ENCODE peak calls at places on chromosomes 1 and 21, in four cellular contexts. N is IMR-90, M is K562, Z is GM12878. J is an unnamed sample.

GRCh38 chr1:19420606-19421005 is 64.7 kb downstream of the CAPZB start:
- DNase-seq in N (no peak), M (no peak), Z (no peak), J (no peak)

GRCh38 chr1:208231929-208232360 is 12.2 kb downstream of the PLXNA2 start:
- DNase-seq in N (peak), M (no peak), Z (no peak), J (no peak)

GRCh38 chr1:115717541-115717940 is 51.0 kb downstream of the CASQ2 start:
- DNase-seq in N (peak), M (peak), Z (no peak), J (no peak)

GRCh38 chr1:94048413-94049164 is 72.4 kb downstream of the ABCA4 start:
- DNase-seq in N (no peak), M (no peak), Z (no peak), J (no peak)

GRCh38 chr1:94014635-94015488 is 105.6 kb upstream of the GCLM start:
- DNase-seq in N (peak), M (peak), Z (no peak), J (no peak)

GRCh38 chr1:23357112-23357908 is 12.3 kb downstream of the ZNF436 start:
- DNase-seq in N (no peak), M (no peak), Z (no peak), J (no peak)

GRCh38 chr1:2840036-2840809 is 38.7 kb upstream of the TTC34 start:
- DNase-seq in N (no peak), M (peak), Z (no peak), J (no peak)

GRCh38 chr1:68188060-68188538 is 44.2 kb downstream of the WLS start:
- DNase-seq in N (peak), M (no peak), Z (no peak), J (no peak)

GRCh38 chr1:35899941-35900340 is 16.9 kb downstream of the AGO1 start:
- DNase-seq in N (no peak), M (no peak), Z (no peak), J (no peak)

GRCh38 chr1:21814241-21814918 is 2.3 kb downstream of the LDLRAD2 start:
- DNase-seq in N (no peak), M (no peak), Z (no peak), J (no peak)

GRCh38 chr1:43547538-43548072 is 16.9 kb downstream of the PTPRF start:
- DNase-seq in N (no peak), M (no peak), Z (no peak), J (no peak)

GRCh38 chr1:89221341-89221740 is 22.6 kb upstream of the GBP4 start:
- DNase-seq in N (no peak), M (no peak), Z (no peak), J (no peak)

GRCh38 chr1:212234431-212235298 is 50.5 kb upstream of the PPP2R5A start:
- DNase-seq in N (peak), M (peak), Z (no peak), J (peak)

GRCh38 chr1:1763657-1764621 is 14.3 kb downstream of the NADK start:
- DNase-seq in N (no peak), M (no peak), Z (no peak), J (no peak)

GRCh38 chr21:33109574-33110339 is 39.8 kb downstream of the OLIG1 start:
- DNase-seq in N (no peak), M (no peak), Z (no peak), J (no peak)

GRCh38 chr1:89949991-89950624 is 44.8 kb upstream of the ZNF326 start:
- DNase-seq in N (no peak), M (no peak), Z (no peak), J (no peak)

GRCh38 chr21:18244721-18245486 is at the start of gene CHODL:
- DNase-seq in N (no peak), M (no peak), Z (no peak), J (no peak)

GRCh38 chr1:33466159-33466558 is 6.3 kb upstream of the ZSCAN20 start:
- DNase-seq in N (no peak), M (no peak), Z (no peak), J (no peak)

GRCh38 chr1:97190326-97190725 is 468.7 kb downstream of the PTBP2 start:
- DNase-seq in N (peak), M (no peak), Z (no peak), J (no peak)

GRCh38 chr1:64112281-64112680 is 91.1 kb upstream of the UBE2U start:
- DNase-seq in N (peak), M (no peak), Z (no peak), J (no peak)

GRCh38 chr1:5975133-5975880 is 16.9 kb downstream of the NPHP4 start:
- DNase-seq in N (peak), M (peak), Z (no peak), J (no peak)

GRCh38 chr1:231421616-231421970 is 494 bp downstream of the EGLN1 start:
- DNase-seq in N (peak), M (no peak), Z (no peak), J (no peak)

GRCh38 chr1:214031267-214031650 is 43.5 kb downstream of the PROX1 start:
- DNase-seq in N (no peak), M (no peak), Z (no peak), J (no peak)

DNA sequence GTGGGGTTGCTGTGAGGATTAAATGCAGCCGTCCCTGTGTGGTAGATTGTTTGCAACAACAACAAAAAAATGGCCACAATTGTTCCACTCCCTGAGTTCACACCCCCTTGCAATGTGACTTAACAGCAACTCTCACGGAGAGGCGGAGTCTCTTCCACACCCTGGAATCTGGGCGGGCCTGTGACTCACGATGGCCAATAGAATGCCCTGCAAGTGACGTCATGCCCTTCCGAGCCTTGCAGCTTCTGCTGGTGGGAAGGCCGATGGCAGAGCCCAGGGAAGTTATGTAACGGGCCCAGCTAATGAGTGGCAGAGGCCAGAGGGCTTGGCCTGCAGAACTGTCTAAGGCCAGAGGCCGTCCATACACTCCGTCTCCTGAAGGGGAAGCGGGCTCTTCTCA is 87.9 kb downstream of the RIPK4 start:
- DNase-seq in N (peak), M (peak), Z (no peak), J (peak)
- TF ChIP-seq RCOR1 in N (no peak), M (no peak), Z (no peak), J (no peak)

DNA sequence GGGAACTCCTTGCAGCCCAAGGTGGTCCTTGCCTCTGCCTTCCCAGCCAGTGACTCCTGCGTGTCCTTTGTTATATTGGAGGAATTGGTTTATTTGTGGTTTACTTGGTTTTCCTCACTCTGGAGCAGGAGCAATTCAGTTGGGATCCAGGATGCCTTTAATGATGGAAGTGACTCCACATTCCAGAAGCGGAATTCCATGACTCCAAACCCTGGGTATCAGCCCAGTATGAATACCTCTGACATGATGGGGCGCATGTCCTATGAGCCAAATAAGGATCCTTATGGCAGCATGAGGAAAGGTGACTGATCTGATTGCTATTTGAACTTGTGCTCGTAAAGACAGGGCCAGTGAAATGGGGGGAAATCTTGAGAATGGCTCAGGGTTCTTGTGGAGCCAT is 15.1 kb upstream of the PIGV start:
- DNase-seq in N (peak), M (no peak), Z (no peak), J (peak)
- TF ChIP-seq ELK1 in N (no peak), M (no peak), Z (no peak), J (no peak)

GRCh38 chr1:176877557-176877956 is 287.0 kb downstream of the ASTN1 start:
- DNase-seq in N (no peak), M (peak), Z (no peak), J (no peak)

GRCh38 chr1:176880954-176881595 is 283.4 kb downstream of the ASTN1 start:
- DNase-seq in N (peak), M (peak), Z (no peak), J (peak)

GRCh38 chr1:176876966-176877515 is 287.5 kb downstream of the ASTN1 start:
- DNase-seq in N (no peak), M (peak), Z (no peak), J (no peak)

GRCh38 chr1:176878750-176879536 is 285.6 kb downstream of the ASTN1 start:
- DNase-seq in N (no peak), M (peak), Z (no peak), J (no peak)

GRCh38 chr1:176879784-176880620 is 284.5 kb downstream of the ASTN1 start:
- DNase-seq in N (no peak), M (peak), Z (no peak), J (no peak)
- TF ChIP-seq RCOR1 in N (no peak), M (peak), Z (no peak), J (no peak)

DNA sequence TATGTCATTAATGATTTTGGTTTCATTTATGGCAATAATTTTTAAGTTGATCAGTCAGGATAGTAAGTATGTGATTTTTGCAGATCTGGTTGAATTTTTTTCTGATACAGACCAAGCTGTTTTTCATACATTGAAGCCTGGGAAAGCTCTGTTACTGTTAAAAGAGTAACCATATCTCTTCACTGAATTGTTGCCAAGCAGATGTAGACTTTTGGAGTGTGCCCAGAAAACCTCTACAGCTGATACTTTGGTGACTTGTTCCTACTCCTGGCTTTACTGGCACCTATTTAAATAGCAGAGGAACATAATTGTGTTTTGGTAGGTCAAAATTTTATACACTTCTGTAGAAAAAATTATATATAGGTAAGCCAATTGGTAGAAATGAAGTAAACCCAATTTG is 49.4 kb downstream of the NFIA start:
- DNase-seq in N (peak), M (no peak), Z (no peak), J (no peak)
- TF ChIP-seq ELK1 in N (no peak), M (no peak), Z (no peak), J (no peak)

GRCh38 chr1:111592389-111593361 is 26.9 kb upstream of the RAP1A start:
- DNase-seq in N (peak), M (peak), Z (peak), J (peak)
- TF ChIP-seq RCOR1 in N (peak), M (no peak), Z (peak), J (no peak)

GRCh38 chr1:178537445-178538090 is 24.7 kb downstream of the TEX35 start:
- DNase-seq in N (no peak), M (no peak), Z (no peak), J (peak)

GRCh38 chr1:178539291-178539690 is 26.4 kb downstream of the TEX35 start:
- DNase-seq in N (no peak), M (no peak), Z (no peak), J (no peak)

GRCh38 chr1:178540204-178540603 is 27.3 kb downstream of the TEX35 start:
- DNase-seq in N (peak), M (peak), Z (no peak), J (no peak)

GRCh38 chr1:178536844-178537371 is 24.0 kb downstream of the TEX35 start:
- DNase-seq in N (peak), M (no peak), Z (no peak), J (peak)

GRCh38 chr1:178538192-178538916 is 25.4 kb downstream of the TEX35 start:
- DNase-seq in N (peak), M (no peak), Z (no peak), J (peak)
- TF ChIP-seq ELK1 in N (no peak), M (no peak), Z (no peak), J (no peak)

J was measured in A549.